ENCODE peak calls at places on chromosomes 1 and 21, in eight cellular contexts. Q, Y, M, E, S, V, I and H are unnamed samples.

GRCh38 chr1:242211254-242212022 is 212.5 kb upstream of the MAP1LC3C start:
- DNase-seq in Y (no peak), M (no peak), S (no peak), V (no peak), I (no peak), E (no peak), Q (no peak), H (no peak)

GRCh38 chr1:201259476-201260235 is 23.6 kb upstream of the PKP1 start:
- DNase-seq in S (peak), M (no peak), Q (no peak), I (no peak), Y (no peak), V (no peak), E (no peak), H (no peak)

GRCh38 chr1:58785424-58786058 is 1.7 kb upstream of the JUN start:
- DNase-seq in E (no peak), I (peak), Q (peak), V (peak), M (no peak), S (peak), Y (peak), H (no peak)

GRCh38 chr1:91026777-91027176 is 4.9 kb upstream of the ZNF644 start:
- DNase-seq in E (no peak), S (no peak), V (no peak), I (no peak), Y (no peak), M (no peak), Q (no peak), H (no peak)

GRCh38 chr1:211359876-211360275 is 33.2 kb downstream of the TRAF5 start:
- DNase-seq in Y (no peak), I (no peak), M (no peak), V (no peak), E (no peak), S (no peak), Q (no peak), H (no peak)

GRCh38 chr1:232628335-232629214 is 1.4 kb downstream of the SIPA1L2 start:
- DNase-seq in E (no peak), I (peak), S (no peak), Y (no peak), V (peak), M (no peak), Q (no peak), H (no peak)

GRCh38 chr1:206145771-206146290 is 28.6 kb upstream of the AVPR1B start:
- DNase-seq in V (no peak), I (no peak), E (no peak), S (no peak), Y (no peak), Q (no peak), M (no peak), H (no peak)

GRCh38 chr1:31577515-31578191 is 1.3 kb downstream of the TINAGL1 start:
- DNase-seq in Y (no peak), I (no peak), V (no peak), S (no peak), M (no peak), E (no peak), Q (no peak), H (no peak)

GRCh38 chr1:175889848-175890247 is 146.5 kb upstream of the TNR start:
- DNase-seq in E (no peak), Y (no peak), I (no peak), V (peak), M (no peak), Q (no peak), S (no peak), H (no peak)

GRCh38 chr1:37722181-37723071 is 30.1 kb downstream of the CDCA8 start:
- DNase-seq in Q (no peak), S (no peak), Y (no peak), M (no peak), E (no peak), I (no peak), V (no peak), H (no peak)

GRCh38 chr1:27503033-27503432 is 13.1 kb upstream of the WASF2 start:
- DNase-seq in I (no peak), S (no peak), M (no peak), Q (no peak), Y (no peak), E (no peak), V (no peak), H (no peak)

GRCh38 chr21:21232320-21232719 is 234.1 kb downstream of the NCAM2 start:
- DNase-seq in V (peak), Q (no peak), M (peak), S (no peak), Y (no peak), I (peak), E (no peak), H (peak)

GRCh38 chr1:62306065-62306464 is 13.2 kb downstream of the KANK4 start:
- DNase-seq in V (no peak), Y (no peak), E (no peak), Q (no peak), M (no peak), S (no peak), I (no peak), H (no peak)

GRCh38 chr1:39896909-39897685 is 4.6 kb downstream of the MYCL start:
- DNase-seq in S (no peak), Y (no peak), M (no peak), I (no peak), V (no peak), Q (no peak), E (no peak), H (no peak)

GRCh38 chr1:204077979-204078696 is 5.2 kb downstream of the SOX13 start:
- DNase-seq in V (peak), I (no peak), Y (no peak), E (peak), S (peak), Q (no peak), M (peak), H (no peak)

GRCh38 chr1:212118167-212118871 is 82.8 kb downstream of the DTL start:
- DNase-seq in M (no peak), Y (no peak), Q (no peak), S (no peak), V (no peak), I (no peak), E (no peak), H (no peak)

GRCh38 chr1:116754203-116754977 is at the start of gene CD2:
- DNase-seq in V (no peak), M (no peak), E (no peak), S (no peak), Q (no peak), I (no peak), Y (no peak), H (no peak)

GRCh38 chr21:7916329-7917303 is 2604.8 kb upstream of the TPTE start:
- DNase-seq in I (no peak), Y (no peak), V (no peak), Q (no peak), M (no peak), E (no peak), S (no peak), H (no peak)

GRCh38 chr1:53061859-53062714 is at the start of gene PODN:
- DNase-seq in V (no peak), Y (peak), Q (no peak), S (peak), I (no peak), E (peak), M (no peak), H (no peak)

GRCh38 chr1:36390411-36390810 is 4.7 kb upstream of the STK40 start:
- DNase-seq in I (no peak), E (no peak), M (no peak), S (no peak), Y (no peak), Q (no peak), V (no peak), H (no peak)

GRCh38 chr1:20164694-20165202 is 21.1 kb upstream of the UBXN10 start:
- DNase-seq in V (no peak), Q (no peak), I (no peak), M (no peak), Y (peak), E (no peak), S (no peak), H (no peak)

GRCh38 chr1:90417139-90417538 is 300.0 kb downstream of the BARHL2 start:
- DNase-seq in V (no peak), Q (no peak), Y (no peak), M (no peak), S (no peak), E (no peak), I (peak), H (no peak)

GRCh38 chr1:25675729-25676476 is 59.3 kb downstream of the MAN1C1 start:
- DNase-seq in S (peak), Y (no peak), M (no peak), V (no peak), I (no peak), Q (peak), E (no peak), H (no peak)

GRCh38 chr1:43463461-43463860 is 9.7 kb upstream of the HYI start:
- DNase-seq in Y (no peak), M (no peak), I (no peak), S (no peak), Q (no peak), E (no peak), V (peak), H (no peak)

GRCh38 chr1:85544689-85545203 is 35.8 kb upstream of the CCN1 start:
- DNase-seq in V (peak), S (no peak), I (peak), E (peak), Y (no peak), M (no peak), Q (no peak), H (peak)

GRCh38 chr1:36091698-36092097 is 3.0 kb downstream of the ADPRS start:
- DNase-seq in M (no peak), V (no peak), Y (no peak), E (no peak), I (no peak), S (peak), Q (no peak), H (no peak)

GRCh38 chr1:103180660-103181059 is 72.3 kb upstream of the COL11A1 start:
- DNase-seq in M (no peak), Q (no peak), S (no peak), I (peak), V (no peak), E (no peak), Y (no peak), H (peak)

GRCh38 chr1:246794261-246795093 is 70.3 kb downstream of the SCCPDH start:
- DNase-seq in V (no peak), M (no peak), Q (no peak), Y (no peak), E (no peak), I (peak), S (no peak), H (no peak)

GRCh38 chr1:198681831-198682756 is 43.3 kb downstream of the PTPRC start:
- DNase-seq in I (peak), S (peak), Y (no peak), V (peak), E (no peak), M (no peak), Q (peak), H (peak)

GRCh38 chr1:226125097-226125630 is 61.4 kb downstream of the ACBD3 start:
- DNase-seq in E (peak), S (peak), Y (peak), Q (peak), V (peak), I (peak), M (peak), H (no peak)

GRCh38 chr1:20361805-20362381 is 71.2 kb downstream of the VWA5B1 start:
- DNase-seq in Q (no peak), S (peak), Y (peak), I (peak), V (peak), E (peak), M (peak), H (peak)

GRCh38 chr1:21623411-21623961 is 45.7 kb downstream of the RAP1GAP start:
- DNase-seq in E (peak), M (no peak), Y (no peak), V (peak), Q (no peak), I (no peak), S (no peak), H (no peak)

GRCh38 chr1:168234846-168235547 is 9.2 kb downstream of the SFT2D2 start:
- DNase-seq in E (peak), Y (no peak), I (peak), V (peak), S (no peak), M (peak), Q (peak), H (no peak)

GRCh38 chr1:145994391-145995120 is 1.8 kb downstream of the TXNIP start:
- DNase-seq in M (no peak), Q (no peak), Y (no peak), V (no peak), E (no peak), S (no peak), I (no peak), H (no peak)

GRCh38 chr1:183346276-183346732 is 71.9 kb downstream of the NMNAT2 start:
- DNase-seq in Q (no peak), S (no peak), I (no peak), Y (no peak), M (no peak), E (no peak), V (no peak), H (no peak)

GRCh38 chr21:42777757-42778344 is 101.5 kb downstream of the WDR4 start:
- DNase-seq in M (no peak), E (no peak), Y (no peak), I (no peak), S (peak), V (no peak), Q (no peak), H (no peak)

GRCh38 chr1:50348449-50349241 is 74.6 kb downstream of the DMRTA2 start:
- DNase-seq in S (no peak), Q (peak), I (peak), E (peak), Y (no peak), M (peak), V (peak), H (peak)